ENCODE peak calls at places on chromosomes 13 and 19, in five cellular contexts. One of them, this sample, is unnamed.

GRCh38 chr13:59157181-59157580 is 1006.5 kb downstream of the DIAPH3 start:
- DNase-seq in CD8-positive, alpha-beta T cell: no peak
- DNase-seq in colonic mucosa: no peak
- DNase-seq in ureter: no peak
- DNase-seq in occipital lobe: no peak
- DNase-seq in this sample: no peak

GRCh38 chr13:104984296-104984818 is 1551.1 kb downstream of the EFNB2 start:
- DNase-seq in CD8-positive, alpha-beta T cell: no peak
- DNase-seq in colonic mucosa: no peak
- DNase-seq in ureter: no peak
- DNase-seq in occipital lobe: no peak
- DNase-seq in this sample: no peak

GRCh38 chr19:56477429-56478338 is 539 bp upstream of the ZNF667 start:
- DNase-seq in CD8-positive, alpha-beta T cell: peak; percentile 51
- DNase-seq in colonic mucosa: peak; percentile 87
- DNase-seq in ureter: peak; percentile 92
- DNase-seq in occipital lobe: peak; percentile 92
- DNase-seq in this sample: peak; percentile 92

GRCh38 chr13:37602743-37603381 is 4.3 kb upstream of the POSTN start:
- DNase-seq in CD8-positive, alpha-beta T cell: no peak
- DNase-seq in colonic mucosa: no peak
- DNase-seq in ureter: no peak
- DNase-seq in occipital lobe: no peak
- DNase-seq in this sample: no peak

GRCh38 chr19:45994456-45994988 is 745 bp upstream of the CCDC61 start:
- DNase-seq in CD8-positive, alpha-beta T cell: no peak
- DNase-seq in colonic mucosa: no peak
- DNase-seq in ureter: no peak
- DNase-seq in occipital lobe: no peak
- DNase-seq in this sample: no peak

GRCh38 chr19:10309423-10309822 is at the start of gene ZGLP1:
- DNase-seq in CD8-positive, alpha-beta T cell: no peak
- DNase-seq in colonic mucosa: no peak
- DNase-seq in ureter: no peak
- DNase-seq in occipital lobe: no peak
- DNase-seq in this sample: no peak

GRCh38 chr19:33323093-33323820 is 20.9 kb upstream of the CEBPA start:
- DNase-seq in CD8-positive, alpha-beta T cell: no peak
- DNase-seq in colonic mucosa: no peak
- DNase-seq in ureter: no peak
- DNase-seq in occipital lobe: no peak
- DNase-seq in this sample: no peak

GRCh38 chr19:19275166-19275565 is 2.1 kb upstream of the TM6SF2 start:
- DNase-seq in CD8-positive, alpha-beta T cell: no peak
- DNase-seq in colonic mucosa: no peak
- DNase-seq in ureter: no peak
- DNase-seq in occipital lobe: no peak
- DNase-seq in this sample: no peak

GRCh38 chr19:8571006-8571411 is 6.2 kb downstream of the MYO1F start:
- DNase-seq in CD8-positive, alpha-beta T cell: peak; percentile 52
- DNase-seq in colonic mucosa: peak; percentile 38
- DNase-seq in ureter: no peak
- DNase-seq in occipital lobe: no peak
- DNase-seq in this sample: no peak

GRCh38 chr19:49560358-49560900 is 19.9 kb downstream of the NOSIP start:
- DNase-seq in CD8-positive, alpha-beta T cell: no peak
- DNase-seq in colonic mucosa: no peak
- DNase-seq in ureter: no peak
- DNase-seq in occipital lobe: no peak
- DNase-seq in this sample: no peak

GRCh38 chr13:49502954-49503353 is 7.2 kb downstream of the PHF11 start:
- DNase-seq in CD8-positive, alpha-beta T cell: no peak
- DNase-seq in colonic mucosa: no peak
- DNase-seq in ureter: no peak
- DNase-seq in occipital lobe: no peak
- DNase-seq in this sample: no peak

GRCh38 chr13:100534147-100534818 is 54.3 kb downstream of the GGACT start:
- DNase-seq in CD8-positive, alpha-beta T cell: no peak
- DNase-seq in colonic mucosa: no peak
- DNase-seq in ureter: no peak
- DNase-seq in occipital lobe: no peak
- DNase-seq in this sample: no peak

GRCh38 chr13:75375329-75375728 is 106.6 kb downstream of the TBC1D4 start:
- DNase-seq in CD8-positive, alpha-beta T cell: no peak
- DNase-seq in colonic mucosa: no peak
- DNase-seq in ureter: no peak
- DNase-seq in occipital lobe: no peak
- DNase-seq in this sample: no peak

GRCh38 chr19:49413348-49413747 is 9.9 kb downstream of the PTH2 start:
- DNase-seq in CD8-positive, alpha-beta T cell: no peak
- DNase-seq in colonic mucosa: no peak
- DNase-seq in ureter: no peak
- DNase-seq in occipital lobe: no peak
- DNase-seq in this sample: no peak

GRCh38 chr13:76222511-76222910 is 586.4 kb downstream of the LMO7 start:
- DNase-seq in CD8-positive, alpha-beta T cell: no peak
- DNase-seq in colonic mucosa: no peak
- DNase-seq in ureter: no peak
- DNase-seq in occipital lobe: no peak
- DNase-seq in this sample: no peak

GRCh38 chr19:17539288-17540117 is 15.9 kb upstream of the COLGALT1 start:
- DNase-seq in CD8-positive, alpha-beta T cell: peak; percentile 91
- DNase-seq in colonic mucosa: peak; percentile 94
- DNase-seq in ureter: peak; percentile 96
- DNase-seq in occipital lobe: peak; percentile 77
- DNase-seq in this sample: peak; percentile 80

GRCh38 chr13:51111174-51111573 is at the start of gene C13orf42:
- DNase-seq in CD8-positive, alpha-beta T cell: no peak
- DNase-seq in colonic mucosa: no peak
- DNase-seq in ureter: no peak
- DNase-seq in occipital lobe: no peak
- DNase-seq in this sample: no peak

GRCh38 chr19:14048439-14049153 is 13.3 kb downstream of the PALM3 start:
- DNase-seq in CD8-positive, alpha-beta T cell: peak; percentile 68
- DNase-seq in colonic mucosa: peak; percentile 80
- DNase-seq in ureter: no peak
- DNase-seq in occipital lobe: no peak
- DNase-seq in this sample: no peak

GRCh38 chr13:73401769-73402168 is 343.0 kb downstream of the KLF5 start:
- DNase-seq in CD8-positive, alpha-beta T cell: no peak
- DNase-seq in colonic mucosa: no peak
- DNase-seq in ureter: no peak
- DNase-seq in occipital lobe: no peak
- DNase-seq in this sample: no peak

GRCh38 chr13:106418556-106418955 is 116.9 kb downstream of the EFNB2 start:
- DNase-seq in CD8-positive, alpha-beta T cell: no peak
- DNase-seq in colonic mucosa: no peak
- DNase-seq in ureter: no peak
- DNase-seq in occipital lobe: no peak
- DNase-seq in this sample: no peak

GRCh38 chr13:41267106-41267505 is 3.7 kb upstream of the MTRF1 start:
- DNase-seq in CD8-positive, alpha-beta T cell: no peak
- DNase-seq in colonic mucosa: no peak
- DNase-seq in ureter: no peak
- DNase-seq in occipital lobe: no peak
- DNase-seq in this sample: no peak

GRCh38 chr19:54551293-54551692 is 22.3 kb upstream of the LILRA2 start:
- DNase-seq in CD8-positive, alpha-beta T cell: peak; percentile 25
- DNase-seq in colonic mucosa: no peak
- DNase-seq in ureter: no peak
- DNase-seq in occipital lobe: no peak
- DNase-seq in this sample: no peak

GRCh38 chr13:48562296-48563066 is 29.6 kb upstream of the RCBTB2 start:
- DNase-seq in CD8-positive, alpha-beta T cell: peak; percentile 57
- DNase-seq in colonic mucosa: no peak
- DNase-seq in ureter: no peak
- DNase-seq in occipital lobe: no peak
- DNase-seq in this sample: no peak

GRCh38 chr13:28448959-28449358 is 46.0 kb downstream of the FLT1 start:
- DNase-seq in CD8-positive, alpha-beta T cell: no peak
- DNase-seq in colonic mucosa: no peak
- DNase-seq in ureter: no peak
- DNase-seq in occipital lobe: no peak
- DNase-seq in this sample: no peak

GRCh38 chr13:108944760-108945159 is 315.3 kb downstream of the MYO16 start:
- DNase-seq in CD8-positive, alpha-beta T cell: no peak
- DNase-seq in colonic mucosa: no peak
- DNase-seq in ureter: no peak
- DNase-seq in occipital lobe: no peak
- DNase-seq in this sample: no peak

GRCh38 chr13:73411067-73411809 is 352.4 kb downstream of the KLF5 start:
- DNase-seq in CD8-positive, alpha-beta T cell: no peak
- DNase-seq in colonic mucosa: no peak
- DNase-seq in ureter: no peak
- DNase-seq in occipital lobe: no peak
- DNase-seq in this sample: no peak

GRCh38 chr19:11767633-11768133 is 883 bp downstream of the ZNF441 start:
- DNase-seq in CD8-positive, alpha-beta T cell: no peak
- DNase-seq in colonic mucosa: peak; percentile 73
- DNase-seq in ureter: peak; percentile 59
- DNase-seq in occipital lobe: no peak
- DNase-seq in this sample: peak; percentile 11

GRCh38 chr13:23627419-23627818 is 57.2 kb downstream of the TNFRSF19 start:
- DNase-seq in CD8-positive, alpha-beta T cell: no peak
- DNase-seq in colonic mucosa: no peak
- DNase-seq in ureter: no peak
- DNase-seq in occipital lobe: no peak
- DNase-seq in this sample: no peak

GRCh38 chr19:12834976-12835757 is 788 bp upstream of the RTBDN start:
- DNase-seq in CD8-positive, alpha-beta T cell: no peak
- DNase-seq in colonic mucosa: peak; percentile 47
- DNase-seq in ureter: no peak
- DNase-seq in occipital lobe: no peak
- DNase-seq in this sample: no peak

GRCh38 chr13:99501135-99501951 is at the start of gene TM9SF2:
- DNase-seq in CD8-positive, alpha-beta T cell: peak; percentile 92
- DNase-seq in colonic mucosa: peak; percentile 99
- DNase-seq in ureter: peak; percentile 99
- DNase-seq in occipital lobe: peak; percentile 90
- DNase-seq in this sample: peak; percentile 94

GRCh38 chr13:43107780-43108179 is 84.4 kb downstream of the DNAJC15 start:
- DNase-seq in CD8-positive, alpha-beta T cell: no peak
- DNase-seq in colonic mucosa: no peak
- DNase-seq in ureter: no peak
- DNase-seq in occipital lobe: no peak
- DNase-seq in this sample: no peak

GRCh38 chr13:47426126-47426849 is 529.4 kb upstream of the HTR2A start:
- DNase-seq in CD8-positive, alpha-beta T cell: no peak
- DNase-seq in colonic mucosa: peak; percentile 19
- DNase-seq in ureter: no peak
- DNase-seq in occipital lobe: peak; percentile 36
- DNase-seq in this sample: no peak

This sample was measured in prostate gland.